ENCODE peak calls at places on chromosomes 1 and 21, in four cellular contexts. A is breast epithelium, Q is IMR-90, M is psoas muscle. H is an unnamed sample. For H3K4me1, the result is how much of the 10 kb centered on the place peaks cover.

GRCh38 chr21:42171091-42172053 is 47.6 kb upstream of the ABCG1 start:
- DNase-seq in A (peak), Q (no peak), M (peak), H (no peak)

GRCh38 chr1:209421186-209421585 is 162.3 kb upstream of the CAMK1G start:
- DNase-seq in A (no peak), Q (no peak), M (no peak), H (no peak)

GRCh38 chr21:42281196-42281680 is 34.0 kb downstream of the TFF3 start:
- DNase-seq in A (no peak), Q (no peak), M (no peak), H (no peak)

GRCh38 chr1:210597555-210598134 is 268.9 kb downstream of the HHAT start:
- DNase-seq in A (no peak), Q (peak), M (no peak), H (no peak)

GRCh38 chr1:46445773-46446256 is 43.8 kb upstream of the DMBX1 start:
- DNase-seq in A (no peak), Q (no peak), M (no peak), H (no peak)

GRCh38 chr1:198150369-198150768 is 6.4 kb upstream of the NEK7 start:
- DNase-seq in A (no peak), Q (no peak), M (no peak), H (no peak)

GRCh38 chr1:192170196-192170984 is 12.1 kb downstream of the RGS18 start:
- DNase-seq in A (no peak), Q (peak), M (no peak), H (no peak)

GRCh38 chr1:243525085-243525487 is 269.2 kb downstream of the SDCCAG8 start:
- DNase-seq in A (no peak), Q (peak), M (no peak), H (no peak)

GRCh38 chr21:33414926-33415325 is 11.7 kb downstream of the IFNGR2 start:
- DNase-seq in A (no peak), Q (no peak), M (no peak), H (no peak)

GRCh38 chr1:225470210-225470609 is 42.4 kb upstream of the LBR start:
- DNase-seq in A (no peak), Q (no peak), M (no peak), H (no peak)

GRCh38 chr1:179264506-179264905 is 29.1 kb upstream of the SOAT1 start:
- DNase-seq in A (no peak), Q (no peak), M (no peak), H (no peak)

GRCh38 chr1:230392141-230392909 is 33.8 kb downstream of the PGBD5 start:
- DNase-seq in A (no peak), Q (no peak), M (no peak), H (no peak)

GRCh38 chr1:165696625-165697100 is 1.7 kb downstream of the ALDH9A1 start:
- DNase-seq in A (no peak), Q (peak), M (no peak), H (no peak)

GRCh38 chr1:110916669-110917306 is 43.8 kb downstream of the CD53 start:
- DNase-seq in A (no peak), Q (peak), M (no peak), H (no peak)

GRCh38 chr1:162302660-162303344 is 73.9 kb downstream of the SPATA46 start:
- DNase-seq in A (no peak), Q (peak), M (no peak), H (no peak)
- H3K4me3 ChIP-seq in A (no peak), Q (no peak), M (no peak), H (no peak)

GRCh38 chr1:207333620-207334019 is 12.1 kb downstream of the CD55 start:
- DNase-seq in A (no peak), Q (no peak), M (no peak), H (no peak)
- H3K4me1 ChIP-seq in A (under half), Q (under half), M (under half), H (under half)

GRCh38 chr1:202235856-202236837 is 42.5 kb downstream of the LGR6 start:
- DNase-seq in A (no peak), Q (peak), M (peak), H (peak)

GRCh38 chr1:202234331-202235002 is 40.9 kb downstream of the LGR6 start:
- DNase-seq in A (no peak), Q (peak), M (no peak), H (no peak)

GRCh38 chr1:202238914-202239313 is 45.3 kb downstream of the LGR6 start:
- DNase-seq in A (peak), Q (no peak), M (no peak), H (no peak)

GRCh38 chr1:202235003-202235660 is 41.5 kb downstream of the LGR6 start:
- DNase-seq in A (no peak), Q (no peak), M (no peak), H (no peak)

DNA sequence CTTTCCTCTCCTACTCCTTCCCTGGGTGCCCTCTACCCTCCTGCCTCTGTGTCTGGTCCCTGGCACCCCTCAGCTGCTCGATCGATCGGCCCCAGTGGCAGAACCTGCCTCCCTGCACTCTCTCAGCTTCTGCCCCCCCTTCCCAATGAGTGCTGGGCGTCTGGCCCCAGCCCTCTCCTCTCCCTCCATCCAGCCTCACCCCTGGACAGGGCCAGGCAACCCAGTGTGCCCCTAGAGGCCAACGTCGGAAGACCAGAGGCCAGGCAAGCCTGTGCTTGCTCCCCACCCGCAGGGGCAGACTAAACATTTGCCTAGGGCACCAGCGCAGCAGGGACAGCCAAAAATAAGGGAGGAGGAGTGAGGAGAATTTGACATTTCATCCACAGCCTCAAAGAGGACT is 43.5 kb downstream of the LGR6 start:
- DNase-seq in A (peak), Q (peak), M (no peak), H (no peak)
- TF ChIP-seq CTCF in A (peak), Q (peak), M (peak), H (peak)

GRCh38 chr21:39452207-39452964 is 616 bp downstream of the SH3BGR start:
- DNase-seq in A (no peak), Q (peak), M (no peak), H (no peak)

GRCh38 chr21:39454949-39455668 is 3.3 kb downstream of the SH3BGR start:
- DNase-seq in A (no peak), Q (no peak), M (no peak), H (no peak)

GRCh38 chr21:39451332-39452206 is at the start of gene SH3BGR:
- DNase-seq in A (peak), Q (no peak), M (peak), H (peak)

GRCh38 chr21:39452965-39453332 is 1.2 kb downstream of the SH3BGR start:
- DNase-seq in A (no peak), Q (no peak), M (no peak), H (no peak)

GRCh38 chr21:39453571-39454179 is 1.9 kb downstream of the SH3BGR start:
- DNase-seq in A (no peak), Q (no peak), M (no peak), H (no peak)
- H3K4me3 ChIP-seq in A (no peak), Q (no peak), M (peak), H (peak)

GRCh38 chr1:61221642-61222041 is 139.3 kb downstream of the NFIA start:
- DNase-seq in A (no peak), Q (peak), M (no peak), H (no peak)
- H3K4me1 ChIP-seq in A (under half), Q (under half), M (under half), H (half or more)

GRCh38 chr1:40256401-40257084 is 1.5 kb upstream of the ZMPSTE24 start:
- DNase-seq in A (no peak), Q (no peak), M (no peak), H (no peak)
- TF ChIP-seq CTCF in A (no peak), Q (no peak), M (no peak), H (no peak)

H was measured in thoracic aorta.